ENCODE peak calls at places on chromosomes 3 and 15, in eight cellular contexts. J, V, B, Z, D, N, F and O are unnamed samples.

GRCh38 chr3:154584041-154584440 is 154.1 kb upstream of the GPR149 start:
- DNase-seq in F (no peak), B (no peak), V (no peak), Z (no peak), N (no peak), D (no peak), J (no peak), O (no peak)

GRCh38 chr3:122964844-122965243 is 62.7 kb downstream of the SEMA5B start:
- DNase-seq in V (no peak), D (no peak), B (no peak), N (no peak), F (no peak), Z (peak), J (no peak), O (peak)

GRCh38 chr3:171606151-171606751 is 146.0 kb upstream of the TNIK start:
- DNase-seq in Z (no peak), D (no peak), B (no peak), J (peak), F (no peak), V (no peak), N (no peak), O (no peak)

GRCh38 chr3:172079326-172079976 is 40.1 kb downstream of the FNDC3B start:
- DNase-seq in N (no peak), Z (no peak), J (no peak), F (no peak), V (no peak), B (no peak), D (no peak), O (no peak)

GRCh38 chr15:76840830-76841460 is 64.2 kb downstream of the SCAPER start:
- DNase-seq in J (peak), N (no peak), F (no peak), D (peak), V (peak), Z (peak), B (peak), O (peak)

GRCh38 chr3:113287818-113288648 is 76.7 kb downstream of the BOC start:
- DNase-seq in D (peak), F (peak), V (peak), N (no peak), B (peak), Z (peak), J (peak), O (peak)

GRCh38 chr15:36912311-36912712 is 188.0 kb downstream of the MEIS2 start:
- DNase-seq in N (no peak), D (no peak), B (no peak), F (no peak), V (no peak), J (no peak), Z (no peak), O (peak)

GRCh38 chr3:8458235-8458634 is 43.4 kb upstream of the LMCD1 start:
- DNase-seq in B (peak), J (no peak), F (no peak), N (no peak), V (no peak), D (no peak), Z (no peak), O (no peak)

GRCh38 chr15:36472672-36473071 is 106.8 kb upstream of the CDIN1 start:
- DNase-seq in F (no peak), V (no peak), N (no peak), Z (no peak), J (peak), B (no peak), D (no peak), O (no peak)

GRCh38 chr15:98823012-98823458 is 174.7 kb downstream of the IGF1R start:
- DNase-seq in V (peak), Z (no peak), F (no peak), J (peak), D (no peak), B (peak), N (no peak), O (peak)

GRCh38 chr3:190427108-190427507 is 22.6 kb downstream of the TMEM207 start:
- DNase-seq in F (no peak), B (no peak), N (no peak), Z (no peak), J (peak), D (no peak), V (no peak), O (no peak)

GRCh38 chr3:42264399-42265058 is 1.5 kb downstream of the CCK start:
- DNase-seq in B (no peak), F (no peak), N (no peak), V (peak), J (no peak), Z (no peak), D (no peak), O (no peak)

GRCh38 chr15:43376017-43376705 is 5.3 kb downstream of the TUBGCP4 start:
- DNase-seq in B (peak), J (peak), Z (peak), D (peak), V (peak), F (peak), N (no peak), O (peak)